ENCODE peak calls at places on chromosomes 7 and 10, in six cellular contexts. Z is suprapubic skin, S is transverse colon, W is sigmoid colon, G is prostate gland, T is HCT116. P is an unnamed sample.

GRCh38 chr7:45126920-45127319 is 15.4 kb upstream of the TBRG4 start:
- DNase-seq in T (no peak), G (no peak), Z (no peak), W (no peak), S (no peak), P (no peak)

GRCh38 chr10:70426835-70427234 is 14.6 kb downstream of the NODAL start:
- DNase-seq in Z (no peak), S (no peak), T (no peak), W (no peak), G (no peak), P (no peak)

GRCh38 chr10:32038777-32039176 is 17.4 kb downstream of the KIF5B start:
- DNase-seq in T (no peak), Z (no peak), S (no peak), G (no peak), W (no peak), P (no peak)

GRCh38 chr7:19772858-19773337 is 519 bp downstream of the TMEM196 start:
- DNase-seq in Z (no peak), S (no peak), T (no peak), W (no peak), G (no peak), P (no peak)

GRCh38 chr7:77917500-77918262 is 119.1 kb downstream of the PHTF2 start:
- DNase-seq in G (no peak), S (no peak), T (no peak), W (no peak), Z (no peak), P (no peak)

GRCh38 chr7:97006146-97006950 is 995 bp downstream of the DLX6 start:
- DNase-seq in T (no peak), S (no peak), G (peak; percentile 32), W (no peak), Z (peak; percentile 79), P (peak; percentile 88)

GRCh38 chr10:24333736-24334135 is 124.8 kb downstream of the KIAA1217 start:
- DNase-seq in Z (no peak), T (no peak), G (no peak), W (no peak), S (no peak), P (no peak)

GRCh38 chr7:1447551-1448244 is 11.6 kb downstream of the MICALL2 start:
- DNase-seq in S (no peak), W (no peak), G (no peak), Z (no peak), T (no peak), P (no peak)

GRCh38 chr10:26790596-26790995 is 70.2 kb downstream of the ABI1 start:
- DNase-seq in W (no peak), G (no peak), T (no peak), S (no peak), Z (no peak), P (no peak)

GRCh38 chr7:14902589-14902963 is at the start of gene DGKB:
- DNase-seq in S (peak; percentile 6), Z (no peak), T (no peak), G (no peak), W (peak; percentile 82), P (no peak)

GRCh38 chr10:3648179-3648975 is 136.6 kb downstream of the KLF6 start:
- DNase-seq in T (no peak), Z (no peak), S (no peak), W (no peak), G (no peak), P (no peak)

GRCh38 chr7:117612637-117613036 is 132.8 kb downstream of the CFTR start:
- DNase-seq in W (no peak), G (no peak), T (no peak), S (no peak), Z (no peak), P (no peak)

GRCh38 chr10:77104459-77104980 is 533.1 kb downstream of the KCNMA1 start:
- DNase-seq in T (no peak), S (peak; percentile 9), Z (peak; percentile 87), G (no peak), W (peak; percentile 86), P (peak; percentile 95)

GRCh38 chr7:38658916-38659315 is 27.7 kb upstream of the AMPH start:
- DNase-seq in W (no peak), G (no peak), Z (no peak), S (no peak), T (no peak), P (no peak)

GRCh38 chr7:2645274-2645868 is 13.6 kb downstream of the TTYH3 start:
- DNase-seq in W (no peak), Z (no peak), G (no peak), T (no peak), S (no peak), P (no peak)

GRCh38 chr10:99080275-99080816 is 155.3 kb downstream of the HPSE2 start:
- DNase-seq in G (peak; percentile 56), W (no peak), T (no peak), S (no peak), Z (no peak), P (no peak)

GRCh38 chr10:11165591-11166543 is 148.2 kb downstream of the CELF2 start:
- DNase-seq in W (peak; percentile 89), Z (no peak), G (peak; percentile 28), S (peak; percentile 63), T (no peak), P (no peak)

GRCh38 chr10:11167233-11167979 is 149.7 kb downstream of the CELF2 start:
- DNase-seq in S (no peak), Z (no peak), G (no peak), W (no peak), T (no peak), P (no peak)

GRCh38 chr10:11162828-11163599 is 145.3 kb downstream of the CELF2 start:
- DNase-seq in Z (no peak), W (peak; percentile 82), S (peak; percentile 81), G (no peak), T (no peak), P (no peak)

GRCh38 chr10:11163990-11164805 is 146.5 kb downstream of the CELF2 start:
- DNase-seq in G (no peak), Z (no peak), W (no peak), T (no peak), S (no peak), P (no peak)

GRCh38 chr10:11164806-11165590 is 147.3 kb downstream of the CELF2 start:
- DNase-seq in Z (peak; percentile 87), W (peak; percentile 89), S (peak; percentile 65), G (peak; percentile 34), T (no peak), P (peak; percentile 97)
- TF ChIP-seq POLR2A in Z (peak; percentile 36), W (no peak), S (no peak), G (peak; percentile 4), T (no peak), P (no peak)

DNA sequence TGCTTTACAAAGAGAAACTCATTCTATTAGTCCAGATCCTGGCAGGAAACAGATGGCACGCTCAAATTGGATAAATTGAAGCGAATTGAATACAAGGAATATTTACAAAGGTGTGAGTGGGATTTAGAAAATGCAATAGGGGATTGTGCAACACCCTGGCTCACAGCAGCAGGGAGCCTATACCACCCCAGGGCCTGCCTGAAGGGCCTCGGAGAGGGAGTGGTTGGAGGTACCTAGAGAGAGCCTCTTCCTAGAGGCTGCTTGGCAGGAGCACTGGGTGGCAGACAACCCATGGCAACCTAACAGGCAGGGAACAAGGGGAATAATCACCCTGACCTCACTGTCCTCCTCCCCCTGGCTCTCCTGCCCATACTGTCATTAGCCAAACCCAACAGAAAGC is 27.7 kb upstream of the FAM204A start:
- DNase-seq in G (no peak), T (no peak), W (no peak), Z (no peak), S (no peak), P (no peak)
- H3K27ac ChIP-seq in G (no peak overlapping the region), T (no peak overlapping the region), W (no peak overlapping the region), Z (no peak overlapping the region), S (no peak overlapping the region), P (no peak overlapping the region)

GRCh38 chr7:140024585-140024984 is 38.2 kb downstream of the PARP12 start:
- DNase-seq in Z (peak; percentile 65), G (no peak), S (no peak), T (no peak), W (no peak), P (no peak)

GRCh38 chr7:140026935-140027334 is 35.8 kb downstream of the PARP12 start:
- DNase-seq in G (no peak), T (no peak), Z (peak; percentile 53), S (no peak), W (no peak), P (no peak)

GRCh38 chr7:140025241-140025640 is 37.5 kb downstream of the PARP12 start:
- DNase-seq in G (no peak), W (no peak), Z (no peak), T (no peak), S (no peak), P (no peak)

GRCh38 chr7:140027866-140028265 is 34.9 kb downstream of the PARP12 start:
- DNase-seq in S (no peak), T (no peak), W (no peak), Z (no peak), G (peak; percentile 74), P (no peak)

DNA sequence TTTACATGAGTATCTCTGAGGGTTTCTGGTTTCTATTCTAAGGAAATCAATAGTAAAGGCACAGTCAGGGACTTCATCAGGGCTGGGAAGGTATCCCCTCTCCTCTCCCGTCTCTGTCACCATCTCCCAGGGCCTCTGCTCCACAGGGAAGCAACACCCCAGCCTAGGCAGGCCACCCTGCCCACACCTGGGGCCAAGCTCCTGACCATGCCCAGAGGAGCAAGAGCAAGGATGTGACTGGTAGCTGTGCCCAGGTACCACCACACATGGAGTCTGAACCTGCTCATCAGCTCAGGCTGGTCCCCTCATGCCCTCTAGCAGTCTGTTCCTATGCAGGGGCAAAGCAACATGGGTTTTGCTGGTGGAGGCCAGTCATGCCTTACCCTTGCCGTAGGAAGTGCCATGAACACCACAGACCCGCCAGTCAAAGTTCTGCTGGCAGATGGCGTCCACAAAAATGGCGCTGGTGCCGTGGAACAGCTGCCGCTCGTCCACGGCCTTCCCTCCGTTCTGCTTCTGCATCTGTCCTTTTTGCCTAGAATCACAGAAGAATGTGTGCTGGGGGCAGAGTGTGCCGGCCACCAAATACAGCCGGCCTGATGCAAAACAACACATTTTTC is 36.8 kb downstream of the PARP12 start:
- DNase-seq in S (no peak), T (no peak), W (no peak), Z (peak; percentile 54), G (no peak), P (no peak)
- TF ChIP-seq POLR2AphosphoS5 in S (no peak), T (no peak), W (no peak), Z (no peak), G (no peak), P (no peak)

GRCh38 chr10:15660990-15661389 is 58.7 kb downstream of the ITGA8 start:
- DNase-seq in Z (no peak), G (no peak), S (no peak), W (no peak), T (no peak), P (no peak)

GRCh38 chr10:15652757-15653156 is 67.0 kb downstream of the ITGA8 start:
- DNase-seq in G (no peak), T (no peak), Z (no peak), W (no peak), S (no peak), P (no peak)

GRCh38 chr10:15661574-15661973 is 58.1 kb downstream of the ITGA8 start:
- DNase-seq in W (no peak), T (no peak), S (no peak), Z (no peak), G (no peak), P (no peak)

DNA sequence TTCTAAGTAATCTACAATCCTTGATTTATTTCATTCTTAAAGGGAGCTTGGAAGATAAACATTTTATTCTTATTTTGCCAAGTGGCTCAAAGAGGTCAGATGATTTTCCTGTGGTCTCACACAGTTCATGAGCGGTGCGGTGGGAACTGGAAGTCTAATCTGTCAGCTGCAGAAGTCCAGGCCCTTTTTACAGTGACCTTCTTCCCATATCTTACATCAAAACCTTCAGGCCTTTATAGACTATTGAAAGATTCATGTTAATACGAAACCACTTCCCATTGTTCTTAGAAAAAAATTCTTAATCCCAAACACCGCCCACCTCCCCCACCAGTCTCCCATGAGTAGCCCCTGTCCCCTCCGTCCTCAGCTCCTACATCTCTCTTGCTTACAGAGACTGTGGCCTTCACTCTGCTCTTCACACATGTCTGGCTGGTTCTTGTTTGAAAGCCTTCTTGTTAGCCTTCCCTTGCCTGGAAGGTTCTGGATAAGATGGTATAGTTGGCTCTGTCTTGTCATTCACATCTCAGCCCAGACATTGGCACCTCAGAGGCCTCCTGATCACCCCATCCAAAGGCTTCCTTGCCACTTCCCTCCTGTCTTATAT is 61.5 kb downstream of the ITGA8 start:
- DNase-seq in Z (no peak), G (no peak), S (no peak), W (no peak), T (no peak), P (no peak)
- TF ChIP-seq POLR2A in Z (no peak), G (no peak), S (no peak), W (no peak), T (no peak), P (no peak)

P was measured in esophagus muscularis mucosa.